ENCODE peak calls at places on chromosomes 16 and 17, in seven cellular contexts. N is GM13977; K is CD4-positive, alpha-beta memory T cell; Z is T-helper 17 cell; R is NCI-H1048; T is skeletal muscle cell; S is GM19239. H is an unnamed sample.

GRCh38 chr17:72422505-72423285 is 301.9 kb downstream of the SOX9 start:
- DNase-seq in K (no peak), T (peak), R (no peak), S (no peak), N (peak), Z (no peak), H (no peak)

GRCh38 chr16:30747331-30747730 is 894 bp upstream of the PHKG2 start:
- DNase-seq in R (no peak), K (no peak), Z (no peak), T (peak), N (no peak), S (no peak), H (no peak)

GRCh38 chr17:50487213-50488096 is 8.8 kb downstream of the RSAD1 start:
- DNase-seq in N (no peak), R (no peak), K (no peak), S (no peak), T (no peak), Z (no peak), H (no peak)

GRCh38 chr17:48545539-48545938 is 630 bp upstream of the HOXB2 start:
- DNase-seq in N (no peak), T (no peak), S (no peak), K (no peak), R (no peak), Z (no peak), H (no peak)

GRCh38 chr17:6473128-6473767 is 29.0 kb downstream of the PIMREG start:
- DNase-seq in N (peak), S (peak), Z (peak), K (peak), T (no peak), R (no peak), H (no peak)

GRCh38 chr17:77721823-77722160 is 236.7 kb upstream of the TNRC6C start:
- DNase-seq in N (peak), S (no peak), T (no peak), K (no peak), R (no peak), Z (no peak), H (no peak)

GRCh38 chr16:67391424-67392300 is 1.6 kb downstream of the TPPP3 start:
- DNase-seq in R (no peak), Z (no peak), T (no peak), K (no peak), N (no peak), S (no peak), H (no peak)

GRCh38 chr17:21286771-21287702 is 2.5 kb downstream of the MAP2K3 start:
- DNase-seq in K (no peak), N (peak), T (no peak), S (no peak), Z (no peak), R (no peak), H (no peak)

GRCh38 chr17:57902800-57903759 is 52.1 kb downstream of the CUEDC1 start:
- DNase-seq in S (peak), Z (no peak), N (peak), T (no peak), K (no peak), R (no peak), H (peak)

GRCh38 chr16:79372504-79373184 is 227.9 kb downstream of the MAF start:
- DNase-seq in R (no peak), Z (no peak), T (no peak), K (no peak), S (no peak), N (no peak), H (no peak)

GRCh38 chr16:67936876-67937605 is 391 bp upstream of the PSMB10 start:
- DNase-seq in N (peak), T (no peak), K (peak), R (no peak), S (peak), Z (peak), H (no peak)

GRCh38 chr17:46191332-46192210 is 1.7 kb downstream of the KANSL1 start:
- DNase-seq in S (peak), Z (no peak), R (no peak), N (peak), K (no peak), T (no peak), H (no peak)

GRCh38 chr17:16313159-16314090 is 39.8 kb downstream of the CENPV start:
- DNase-seq in Z (no peak), N (no peak), K (no peak), T (no peak), R (no peak), S (no peak), H (no peak)

GRCh38 chr17:6078370-6078950 is 8.3 kb downstream of the WSCD1 start:
- DNase-seq in S (no peak), R (no peak), T (no peak), N (no peak), Z (no peak), K (no peak), H (no peak)

GRCh38 chr16:56298948-56299602 is 107.8 kb downstream of the GNAO1 start:
- DNase-seq in T (no peak), S (no peak), R (no peak), Z (no peak), N (no peak), K (no peak), H (no peak)